ENCODE peak calls at places on chromosomes 7 and 10, in four cellular contexts. U, T, N and W are unnamed samples.

GRCh38 chr10:118045842-118046490 is 775 bp downstream of the RAB11FIP2 start:
- DNase-seq in U (peak; percentile 42), T (no peak), N (peak; percentile 50), W (peak; percentile 34)

GRCh38 chr10:44392420-44392819 is 7.5 kb upstream of the CXCL12 start:
- DNase-seq in U (no peak), T (no peak), N (no peak), W (no peak)

GRCh38 chr7:133662830-133663229 is 410.0 kb downstream of the EXOC4 start:
- DNase-seq in U (no peak), T (no peak), N (no peak), W (no peak)

GRCh38 chr10:99914236-99914635 is 95.5 kb downstream of the DNMBP start:
- DNase-seq in U (no peak), T (no peak), N (no peak), W (no peak)

GRCh38 chr10:28892818-28893547 is 215.7 kb downstream of the BAMBI start:
- DNase-seq in U (no peak), T (no peak), N (no peak), W (no peak)

GRCh38 chr10:33055636-33056035 is 97.6 kb upstream of the ITGB1 start:
- DNase-seq in U (no peak), T (no peak), N (no peak), W (no peak)

GRCh38 chr10:484925-485661 is 204.4 kb downstream of the DIP2C start:
- DNase-seq in U (no peak), T (no peak), N (no peak), W (no peak)

GRCh38 chr7:92717982-92718716 is 118.2 kb downstream of the CDK6 start:
- DNase-seq in U (no peak), T (no peak), N (peak; percentile 51), W (no peak)

GRCh38 chr10:123044391-123044790 is 35.6 kb downstream of the ACADSB start:
- DNase-seq in U (peak; percentile 7), T (no peak), N (no peak), W (no peak)

GRCh38 chr10:33139191-33139646 is 181.2 kb upstream of the ITGB1 start:
- DNase-seq in U (no peak), T (no peak), N (no peak), W (no peak)

GRCh38 chr10:49689882-49690510 is 10.5 kb downstream of the C10orf53 start:
- DNase-seq in U (no peak), T (no peak), N (no peak), W (no peak)

GRCh38 chr10:132122939-132123445 is 57.2 kb downstream of the JAKMIP3 start:
- DNase-seq in U (no peak), T (no peak), N (no peak), W (no peak)

GRCh38 chr10:112758961-112759360 is 191.1 kb upstream of the TCF7L2 start:
- DNase-seq in U (no peak), T (no peak), N (no peak), W (no peak)

GRCh38 chr10:78231930-78232329 is 198.3 kb downstream of the RPS24 start:
- DNase-seq in U (no peak), T (no peak), N (no peak), W (no peak)

GRCh38 chr10:28254290-28254985 is 48.4 kb downstream of the MPP7 start:
- DNase-seq in U (peak; percentile 18), T (no peak), N (peak; percentile 35), W (no peak)

GRCh38 chr7:64618785-64619456 is 47.0 kb upstream of the ZNF107 start:
- DNase-seq in U (peak; percentile 12), T (no peak), N (no peak), W (no peak)

GRCh38 chr7:127377425-127377824 is 15.1 kb downstream of the ZNF800 start:
- DNase-seq in U (no peak), T (no peak), N (no peak), W (no peak)

GRCh38 chr7:89377219-89377618 is 581.7 kb upstream of the TEX47 start:
- DNase-seq in U (no peak), T (no peak), N (no peak), W (no peak)

GRCh38 chr10:59091239-59091638 is 85.2 kb upstream of the PHYHIPL start:
- DNase-seq in U (no peak), T (no peak), N (no peak), W (no peak)

GRCh38 chr10:72276421-72277339 is 3.0 kb downstream of the DDIT4 start:
- DNase-seq in U (peak; percentile 67), T (no peak), N (no peak), W (no peak)

GRCh38 chr7:15686209-15686956 is at the start of gene MEOX2:
- DNase-seq in U (peak; percentile 63), T (peak; percentile 41), N (peak; percentile 62), W (peak; percentile 51)

GRCh38 chr7:9488555-9488954 is 1055.1 kb downstream of the NXPH1 start:
- DNase-seq in U (peak; percentile 47), T (no peak), N (no peak), W (no peak)

GRCh38 chr7:141354251-141354650 is 197.0 kb upstream of the AGK start:
- DNase-seq in U (no peak), T (no peak), N (no peak), W (no peak)

GRCh38 chr7:21620054-21620453 is 77.2 kb downstream of the DNAH11 start:
- DNase-seq in U (no peak), T (no peak), N (no peak), W (no peak)

GRCh38 chr10:6154566-6154965 is 48.2 kb upstream of the PFKFB3 start:
- DNase-seq in U (no peak), T (no peak), N (no peak), W (no peak)

GRCh38 chr7:139807009-139807408 is 22.1 kb upstream of the TBXAS1 start:
- DNase-seq in U (no peak), T (no peak), N (no peak), W (no peak)

GRCh38 chr7:128917061-128917460 is 6.6 kb upstream of the KCP start:
- DNase-seq in U (no peak), T (no peak), N (no peak), W (no peak)

GRCh38 chr10:66714741-66715140 is 211.1 kb upstream of the LRRTM3 start:
- DNase-seq in U (peak; percentile 4), T (no peak), N (no peak), W (no peak)

GRCh38 chr7:4650471-4651047 is 31.5 kb upstream of the FOXK1 start:
- DNase-seq in U (no peak), T (peak; percentile 55), N (no peak), W (no peak)

GRCh38 chr10:123021517-123021916 is 12.7 kb downstream of the ACADSB start:
- DNase-seq in U (no peak), T (no peak), N (no peak), W (no peak)

GRCh38 chr10:104925232-104925851 is 284.3 kb downstream of the SORCS3 start:
- DNase-seq in U (peak; percentile 5), T (peak; percentile 68), N (peak; percentile 19), W (no peak)

GRCh38 chr10:117000580-117000979 is 4.4 kb downstream of the SHTN1 start:
- DNase-seq in U (no peak), T (no peak), N (no peak), W (no peak)

GRCh38 chr7:143408686-143409551 is at the start of gene EPHA1:
- DNase-seq in U (no peak), T (no peak), N (no peak), W (no peak)

GRCh38 chr10:127720903-127721302 is 16.1 kb upstream of the FOXI2 start:
- DNase-seq in U (no peak), T (no peak), N (no peak), W (no peak)

GRCh38 chr10:127715249-127715648 is 21.7 kb upstream of the FOXI2 start:
- DNase-seq in U (no peak), T (no peak), N (no peak), W (no peak)

GRCh38 chr10:127720142-127720541 is 16.8 kb upstream of the FOXI2 start:
- DNase-seq in U (no peak), T (no peak), N (no peak), W (no peak)

DNA sequence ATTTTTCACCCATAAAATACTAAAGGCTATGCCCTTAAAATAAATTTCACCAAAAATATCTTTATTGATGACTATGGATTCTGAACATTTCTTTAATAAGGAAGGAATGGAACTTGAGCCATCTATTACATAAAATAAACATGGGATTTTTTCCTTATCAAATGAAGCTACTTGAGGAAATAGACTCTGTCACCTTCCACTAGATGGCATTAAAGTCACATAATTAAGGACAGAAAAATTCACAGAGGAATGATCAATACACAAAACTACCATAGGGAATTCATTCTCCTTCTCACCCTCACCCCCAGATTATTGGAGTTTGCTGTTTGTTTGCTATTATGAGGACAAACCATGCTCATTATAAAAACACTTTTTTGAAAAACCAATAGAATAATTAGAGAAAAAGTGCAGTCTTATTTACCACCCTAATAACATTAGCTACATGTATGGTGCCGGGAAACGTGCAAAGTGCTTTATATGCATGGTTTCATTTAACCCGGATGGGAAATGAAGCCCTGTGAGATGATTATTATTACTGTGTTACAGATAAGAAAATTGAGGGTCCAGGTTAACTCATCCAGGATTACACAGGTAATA is 21.1 kb upstream of the FOXI2 start:
- DNase-seq in U (no peak), T (no peak), N (no peak), W (no peak)
- TF ChIP-seq CTCF in U (no peak), T (peak; percentile 45), N (no peak), W (no peak)

DNA sequence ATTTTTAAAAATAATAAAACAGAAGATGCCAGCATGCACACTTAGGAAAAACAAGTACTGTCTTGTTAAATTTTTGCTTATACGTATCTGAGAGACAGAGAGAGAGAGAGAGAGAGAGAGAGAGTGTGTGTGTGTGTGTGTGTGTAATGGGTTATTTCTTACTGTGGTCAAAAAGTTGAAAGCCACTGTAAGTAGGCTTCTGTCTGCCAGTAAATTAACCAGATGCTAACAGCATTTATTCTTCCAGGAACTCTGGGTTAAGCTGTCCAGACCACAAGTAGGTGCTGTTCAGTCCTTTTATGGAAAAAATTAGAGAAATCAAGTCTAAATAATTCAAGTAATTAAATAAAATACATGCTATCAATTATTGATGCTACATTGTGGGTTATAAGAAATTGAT is 39.7 kb downstream of the RNF32 start:
- DNase-seq in U (no peak), T (no peak), N (no peak), W (no peak)
- TF ChIP-seq CTCF in U (no peak), T (no peak), N (no peak), W (no peak)

DNA sequence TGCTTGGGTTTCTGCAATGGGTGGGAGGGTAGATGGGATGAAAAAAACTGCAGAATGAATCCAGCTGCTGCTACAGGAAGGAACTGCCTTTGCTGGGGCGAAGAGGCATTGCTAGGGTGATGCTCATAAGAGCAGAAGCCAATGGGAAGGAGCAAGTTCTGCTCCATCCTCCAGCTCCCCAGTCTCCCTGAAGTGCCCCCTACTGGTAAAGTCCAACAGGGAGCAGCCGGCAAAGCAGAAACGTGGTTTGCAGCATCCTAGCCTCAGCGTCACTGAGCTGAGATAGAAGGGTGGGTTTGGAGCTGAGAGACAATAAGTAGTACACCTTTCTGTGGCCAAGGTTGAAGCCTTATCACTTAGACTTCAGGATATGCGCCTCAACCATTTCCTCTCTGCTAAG is 220.5 kb downstream of the CCSER2 start:
- DNase-seq in U (no peak), T (no peak), N (no peak), W (no peak)
- TF ChIP-seq CTCF in U (peak; percentile 14), T (no peak), N (no peak), W (no peak)

DNA sequence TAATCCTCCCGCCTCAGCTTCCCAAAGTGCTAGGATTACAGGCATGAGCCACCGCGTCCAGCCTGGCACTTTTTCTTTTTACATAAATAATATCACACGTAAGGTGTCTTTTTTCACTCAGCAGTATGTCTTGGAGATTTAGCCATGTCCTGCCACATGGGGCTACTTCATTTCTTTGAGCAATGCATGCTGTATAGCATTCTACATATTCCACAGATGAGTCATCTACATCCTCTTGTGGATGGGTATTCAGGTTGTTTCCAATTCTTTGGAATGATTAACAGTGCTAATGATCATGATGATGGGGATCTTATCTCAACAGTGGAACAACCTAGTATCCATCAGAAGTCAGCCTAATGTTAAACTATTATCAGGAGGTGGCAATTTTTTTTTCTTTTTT is 50.8 kb downstream of the ZNF503 start:
- DNase-seq in U (no peak), T (no peak), N (no peak), W (no peak)
- TF ChIP-seq CTCF in U (no peak), T (no peak), N (no peak), W (no peak)